ENCODE peak calls at places on chromosomes 13 and 19, in nine cellular contexts. P, A, B, V, U, Q, C, X and Z are unnamed samples.

GRCh38 chr13:93244918-93245280 is 18.3 kb downstream of the GPC6 start:
- DNase-seq in A (no peak), C (peak), B (no peak), P (no peak), Q (no peak), U (no peak), X (no peak), V (peak), Z (no peak)

GRCh38 chr19:3710265-3710812 is 2.2 kb downstream of the TJP3 start:
- DNase-seq in Q (no peak), C (peak), X (peak), V (peak), U (no peak), B (no peak), P (peak), A (no peak), Z (peak)

GRCh38 chr13:51230473-51231105 is 8.4 kb downstream of the FAM124A start:
- DNase-seq in A (peak), X (no peak), B (peak), U (no peak), P (no peak), Q (peak), C (peak), V (peak), Z (no peak)

GRCh38 chr13:105817011-105817410 is 718.5 kb downstream of the EFNB2 start:
- DNase-seq in B (no peak), A (no peak), Q (no peak), C (no peak), P (no peak), X (no peak), V (no peak), U (no peak), Z (no peak)

GRCh38 chr19:46907880-46908279 is 47.1 kb downstream of the ARHGAP35 start:
- DNase-seq in B (no peak), P (no peak), X (peak), U (no peak), V (no peak), C (no peak), A (no peak), Q (no peak), Z (no peak)

GRCh38 chr13:73754727-73755292 is 379.4 kb downstream of the KLF12 start:
- DNase-seq in A (no peak), U (no peak), V (peak), Q (peak), P (peak), C (peak), X (no peak), B (no peak), Z (peak)

GRCh38 chr19:38993271-38993670 is 17.7 kb upstream of the FBXO17 start:
- DNase-seq in V (peak), P (no peak), A (no peak), Q (no peak), X (no peak), B (no peak), C (peak), U (no peak), Z (no peak)

GRCh38 chr19:51948979-51949378 is 21.7 kb downstream of the ZNF613 start:
- DNase-seq in C (no peak), X (no peak), B (peak), U (no peak), A (peak), P (peak), V (peak), Q (no peak), Z (no peak)

GRCh38 chr13:74111399-74111798 is 22.8 kb downstream of the KLF12 start:
- DNase-seq in U (no peak), P (no peak), Q (no peak), B (no peak), V (no peak), X (no peak), C (no peak), A (no peak), Z (no peak)

GRCh38 chr13:32179708-32180107 is 135.5 kb downstream of the ZAR1L start:
- DNase-seq in P (no peak), B (no peak), U (no peak), Q (no peak), X (no peak), A (no peak), C (no peak), V (no peak), Z (no peak)

GRCh38 chr13:83796364-83796763 is 85.9 kb downstream of the SLITRK1 start:
- DNase-seq in A (no peak), P (no peak), C (no peak), B (no peak), U (no peak), Q (no peak), V (no peak), X (no peak), Z (peak)

GRCh38 chr19:41997121-41997850 is 3.3 kb upstream of the ATP1A3 start:
- DNase-seq in A (no peak), Q (no peak), U (peak), B (peak), C (peak), V (peak), P (no peak), X (no peak), Z (peak)

GRCh38 chr19:47330466-47330869 is 1.5 kb upstream of the C5AR2 start:
- DNase-seq in B (peak), P (no peak), C (no peak), Q (no peak), A (peak), U (no peak), V (peak), X (no peak), Z (no peak)

GRCh38 chr19:19502808-19503602 is 12.3 kb downstream of the TSSK6 start:
- DNase-seq in C (no peak), A (no peak), P (no peak), B (no peak), U (no peak), V (no peak), Q (no peak), X (no peak), Z (no peak)

GRCh38 chr19:58181902-58182576 is 822 bp upstream of the ZNF274 start:
- DNase-seq in A (no peak), P (peak), B (no peak), V (no peak), X (no peak), C (peak), U (peak), Q (no peak), Z (peak)

GRCh38 chr19:2255982-2256685 is at the start of gene JSRP1:
- DNase-seq in U (no peak), Q (no peak), B (no peak), A (no peak), C (peak), P (no peak), V (no peak), X (no peak), Z (no peak)

GRCh38 chr19:50795665-50796073 is 5.5 kb downstream of the ACP4 start:
- DNase-seq in B (no peak), C (no peak), X (no peak), Q (no peak), V (no peak), A (no peak), U (no peak), P (no peak), Z (no peak)

GRCh38 chr19:6287269-6287885 is 7.6 kb upstream of the MLLT1 start:
- DNase-seq in C (no peak), V (no peak), A (no peak), B (no peak), U (no peak), X (no peak), Q (no peak), P (no peak), Z (no peak)

GRCh38 chr19:10120538-10121198 is 969 bp upstream of the EIF3G start:
- DNase-seq in A (peak), U (no peak), P (no peak), X (no peak), V (peak), B (peak), Q (no peak), C (peak), Z (no peak)

GRCh38 chr19:13190781-13191540 is 40.8 kb downstream of the IER2 start:
- DNase-seq in Q (no peak), X (no peak), A (no peak), B (no peak), P (no peak), U (peak), C (no peak), V (no peak), Z (no peak)

GRCh38 chr19:15240539-15240938 is 8.3 kb upstream of the EPHX3 start:
- DNase-seq in Q (no peak), X (no peak), A (no peak), P (no peak), U (no peak), B (no peak), C (no peak), V (no peak), Z (no peak)

GRCh38 chr13:110559429-110559943 is 2.0 kb downstream of the RAB20 start:
- DNase-seq in U (no peak), X (peak), B (peak), V (peak), C (no peak), Q (no peak), A (no peak), P (no peak), Z (no peak)

GRCh38 chr19:49875801-49876421 is 1.2 kb downstream of the AKT1S1 start:
- DNase-seq in B (peak), A (no peak), V (peak), C (peak), U (peak), P (peak), Q (no peak), X (peak), Z (peak)

GRCh38 chr19:9834302-9834725 is 804 bp upstream of the PIN1 start:
- DNase-seq in V (no peak), C (no peak), X (no peak), B (no peak), A (no peak), Q (no peak), U (no peak), P (no peak), Z (no peak)